ENCODE peak calls at places on chromosomes 11 and 22, in six cellular contexts. O is RWPE1, B is kidney epithelial cell, D is GM12865, S is mucosa of descending colon, K is WERI-Rb-1. A is an unnamed sample.

GRCh38 chr11:7882860-7883259 is 48.2 kb downstream of the OR10A6 start:
- DNase-seq in O (no peak), B (no peak), D (no peak), S (no peak), K (no peak), A (no peak)

GRCh38 chr11:132414451-132414850 is 1044.0 kb downstream of the NTM start:
- DNase-seq in O (no peak), B (no peak), D (no peak), S (no peak), K (no peak), A (no peak)

GRCh38 chr22:35342390-35342789 is 38.5 kb upstream of the HMOX1 start:
- DNase-seq in O (no peak), B (no peak), D (no peak), S (no peak), K (no peak), A (no peak)

GRCh38 chr22:27952091-27952490 is 33.0 kb upstream of the PITPNB start:
- DNase-seq in O (no peak), B (peak; percentile 7), D (no peak), S (no peak), K (no peak), A (no peak)

GRCh38 chr11:2779499-2779980 is 79.7 kb upstream of the KCNQ1OT1 start:
- DNase-seq in O (no peak), B (no peak), D (no peak), S (no peak), K (peak; percentile 3), A (peak; percentile 14)

GRCh38 chr11:34671946-34672345 is 51.1 kb downstream of the EHF start:
- DNase-seq in O (no peak), B (no peak), D (no peak), S (no peak), K (no peak), A (no peak)

GRCh38 chr22:30948930-30949342 is 19.6 kb downstream of the MORC2 start:
- DNase-seq in O (no peak), B (no peak), D (no peak), S (no peak), K (no peak), A (no peak)

GRCh38 chr11:48052183-48053040 is 72.1 kb downstream of the PTPRJ start:
- DNase-seq in O (peak; percentile 66), B (peak; percentile 44), D (no peak), S (no peak), K (no peak), A (no peak)

GRCh38 chr22:31876156-31877035 is 67.9 kb upstream of the YWHAH start:
- DNase-seq in O (no peak), B (no peak), D (no peak), S (no peak), K (no peak), A (no peak)

GRCh38 chr11:85114786-85115185 is 512.4 kb downstream of the DLG2 start:
- DNase-seq in O (no peak), B (no peak), D (no peak), S (no peak), K (no peak), A (no peak)

GRCh38 chr11:15276616-15277015 is 161.9 kb downstream of the INSC start:
- DNase-seq in O (no peak), B (no peak), D (peak; percentile 7), S (no peak), K (peak; percentile 25), A (no peak)

GRCh38 chr22:23685205-23685784 is 5.5 kb upstream of the RGL4 start:
- DNase-seq in O (peak; percentile 9), B (no peak), D (no peak), S (no peak), K (no peak), A (no peak)

GRCh38 chr22:40637181-40638150 is 947 bp upstream of the MRTFA start:
- DNase-seq in O (no peak), B (no peak), D (peak; percentile 47), S (peak; percentile 31), K (peak; percentile 38), A (no peak)

GRCh38 chr11:40132881-40133280 is 1326.6 kb downstream of the LRRC4C start:
- DNase-seq in O (no peak), B (no peak), D (no peak), S (no peak), K (no peak), A (no peak)

GRCh38 chr11:40129276-40129675 is 1330.2 kb downstream of the LRRC4C start:
- DNase-seq in O (peak; percentile 23), B (no peak), D (peak; percentile 1), S (no peak), K (no peak), A (no peak)

GRCh38 chr11:40134820-40135219 is 1324.6 kb downstream of the LRRC4C start:
- DNase-seq in O (no peak), B (no peak), D (no peak), S (no peak), K (no peak), A (no peak)

GRCh38 chr11:40133526-40133925 is 1325.9 kb downstream of the LRRC4C start:
- DNase-seq in O (no peak), B (no peak), D (no peak), S (no peak), K (no peak), A (no peak)

DNA sequence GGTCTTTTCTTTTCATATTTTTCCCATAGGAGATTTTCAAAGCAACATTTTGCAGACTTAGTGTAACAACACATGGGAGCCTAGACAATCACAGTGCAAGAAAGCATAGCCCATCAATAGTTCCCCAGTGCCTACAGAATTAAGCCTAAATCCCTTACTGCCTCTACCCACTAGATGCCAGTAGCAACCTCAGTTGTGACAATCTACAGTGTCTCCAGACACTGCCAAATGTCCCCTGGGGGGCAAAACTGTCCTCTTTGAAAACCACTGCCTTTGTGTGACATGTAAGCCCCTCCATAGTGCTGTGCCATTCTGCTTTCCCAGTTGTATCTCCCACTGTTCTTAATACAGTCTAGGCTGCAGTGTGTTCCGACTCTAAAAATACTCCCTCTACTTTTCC is 1329.0 kb downstream of the LRRC4C start:
- DNase-seq in O (no peak), B (no peak), D (peak; percentile 8), S (no peak), K (no peak), A (no peak)
- TF ChIP-seq CTCF in O (no peak), B (peak; percentile 58), D (peak; percentile 20), S (no peak), K (no peak), A (no peak)

GRCh38 chr11:38330578-38330977 is 1732.5 kb upstream of the RAG2 start:
- DNase-seq in O (no peak), B (no peak), D (no peak), S (no peak), K (no peak), A (no peak)

GRCh38 chr11:38332046-38332445 is 1734.0 kb upstream of the RAG2 start:
- DNase-seq in O (no peak), B (no peak), D (no peak), S (no peak), K (no peak), A (no peak)
- TF ChIP-seq CTCF in O (no peak), B (no peak), D (no peak), S (no peak), K (no peak), A (no peak)

GRCh38 chr11:16881766-16882165 is 132.4 kb downstream of the PLEKHA7 start:
- DNase-seq in O (no peak), B (no peak), D (peak; percentile 46), S (no peak), K (no peak), A (no peak)

GRCh38 chr11:16880184-16880583 is 134.0 kb downstream of the PLEKHA7 start:
- DNase-seq in O (no peak), B (no peak), D (no peak), S (no peak), K (no peak), A (no peak)

GRCh38 chr11:16883179-16883578 is 131.0 kb downstream of the PLEKHA7 start:
- DNase-seq in O (peak; percentile 44), B (no peak), D (no peak), S (peak; percentile 29), K (no peak), A (no peak)

GRCh38 chr11:16879690-16880089 is 134.5 kb downstream of the PLEKHA7 start:
- DNase-seq in O (no peak), B (no peak), D (no peak), S (no peak), K (no peak), A (no peak)

DNA sequence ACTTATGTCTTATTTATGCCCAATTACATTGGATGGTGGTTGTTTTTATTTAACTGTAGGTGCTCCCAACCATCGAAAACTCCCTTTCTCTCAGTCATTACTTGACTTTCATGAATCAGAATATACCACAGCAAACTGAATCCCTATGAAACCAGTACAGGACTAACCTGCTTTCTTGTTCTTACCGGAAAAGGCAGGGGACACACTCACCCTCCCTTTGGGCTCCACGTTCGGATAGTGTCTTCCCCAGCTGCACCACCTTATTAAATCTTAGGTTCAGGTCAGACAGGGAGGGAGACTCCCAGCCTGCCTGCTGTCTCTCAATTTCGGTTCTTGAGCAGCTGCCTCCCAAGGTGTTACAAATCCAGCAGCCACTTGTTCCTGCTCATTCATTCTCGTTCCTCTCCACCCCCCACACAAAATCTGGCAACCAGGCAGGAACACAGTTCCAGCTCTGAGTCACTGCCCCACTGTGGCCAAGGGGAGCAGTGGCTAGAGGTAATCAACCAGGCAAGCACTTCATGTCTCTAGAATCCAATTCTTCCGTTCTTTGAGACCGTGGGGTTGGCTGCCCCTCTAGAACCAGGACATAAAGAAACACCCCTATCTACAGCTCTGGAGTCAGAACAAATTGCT is 133.0 kb downstream of the PLEKHA7 start:
- DNase-seq in O (peak; percentile 67), B (peak; percentile 49), D (peak; percentile 56), S (no peak), K (peak; percentile 16), A (no peak)
- TF ChIP-seq CTCF in O (peak; percentile 13), B (peak; percentile 58), D (peak; percentile 8), S (no peak), K (peak; percentile 15), A (no peak)

GRCh38 chr11:128518493-128519207 is 68.7 kb downstream of the ETS1 start:
- DNase-seq in O (no peak), B (no peak), D (no peak), S (no peak), K (peak; percentile 72), A (no peak)

GRCh38 chr11:128521697-128522062 is 65.7 kb downstream of the ETS1 start:
- DNase-seq in O (no peak), B (no peak), D (peak; percentile 46), S (no peak), K (no peak), A (peak; percentile 40)

GRCh38 chr11:128519353-128519752 is 68.0 kb downstream of the ETS1 start:
- DNase-seq in O (no peak), B (no peak), D (peak; percentile 62), S (no peak), K (no peak), A (no peak)

GRCh38 chr11:128520886-128521696 is 66.3 kb downstream of the ETS1 start:
- DNase-seq in O (no peak), B (no peak), D (no peak), S (no peak), K (no peak), A (no peak)

DNA sequence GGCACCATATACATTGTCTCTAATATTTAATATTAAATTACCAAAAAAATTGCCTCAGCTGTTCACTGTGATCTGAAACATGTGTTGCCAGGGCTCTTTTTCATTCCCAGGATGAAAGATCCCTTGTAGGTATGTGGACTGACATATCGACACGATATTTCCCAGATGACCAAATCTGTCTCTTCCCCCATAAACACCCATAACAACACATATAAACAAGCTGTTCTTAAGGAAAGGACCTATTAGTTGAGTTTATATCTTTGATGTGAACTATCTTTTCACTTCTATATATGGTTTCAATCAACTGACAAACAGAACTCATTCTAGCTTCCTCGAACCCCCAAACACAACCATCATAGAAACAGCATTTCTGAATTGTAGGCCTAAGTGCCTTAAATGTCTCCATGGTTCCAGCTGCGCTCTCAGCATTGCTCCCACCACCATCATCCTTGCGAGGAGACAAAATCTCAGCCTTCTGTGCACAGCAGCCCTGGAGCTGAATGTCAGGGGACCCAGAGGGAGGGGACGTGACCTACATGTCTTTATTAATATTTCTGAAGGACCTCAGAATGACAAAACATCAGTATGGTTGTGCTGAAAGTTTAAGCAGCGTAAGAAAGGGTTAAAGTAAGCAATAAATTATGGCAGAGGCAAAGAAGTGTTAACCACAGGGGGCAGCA is 67.0 kb downstream of the ETS1 start:
- DNase-seq in O (no peak), B (no peak), D (no peak), S (no peak), K (no peak), A (no peak)
- TF ChIP-seq CTCF in O (no peak), B (peak; percentile 12), D (peak; percentile 8), S (no peak), K (no peak), A (no peak)